ENCODE peak calls at places on chromosomes 3 and 15, in six cellular contexts. One of them, this sample, is unnamed.

GRCh38 chr3:50193286-50193685 is 1.9 kb downstream of the GNAT1 start:
- DNase-seq in epithelial cell of esophagus: no peak
- DNase-seq in GM19239: no peak
- DNase-seq in uterus: no peak
- DNase-seq in ecto neural progenitor cell: no peak
- DNase-seq in NCI-H1417 treated with DMSO at 0.1 percent for 48 hours: no peak
- DNase-seq in this sample: no peak

GRCh38 chr3:39176025-39176714 is 16.2 kb downstream of the XIRP1 start:
- DNase-seq in epithelial cell of esophagus: no peak
- DNase-seq in ecto neural progenitor cell: no peak
- DNase-seq in uterus: no peak
- DNase-seq in GM19239: no peak
- DNase-seq in NCI-H1417 treated with DMSO at 0.1 percent for 48 hours: no peak
- DNase-seq in this sample: no peak

GRCh38 chr15:50084932-50085331 is 34.1 kb downstream of the ATP8B4 start:
- DNase-seq in GM19239: no peak
- DNase-seq in ecto neural progenitor cell: no peak
- DNase-seq in NCI-H1417 treated with DMSO at 0.1 percent for 48 hours: no peak
- DNase-seq in epithelial cell of esophagus: no peak
- DNase-seq in uterus: no peak
- DNase-seq in this sample: no peak

GRCh38 chr3:158918008-158918407 is 116.2 kb downstream of the MFSD1 start:
- DNase-seq in ecto neural progenitor cell: peak
- DNase-seq in NCI-H1417 treated with DMSO at 0.1 percent for 48 hours: peak
- DNase-seq in uterus: no peak
- DNase-seq in epithelial cell of esophagus: peak
- DNase-seq in GM19239: peak
- DNase-seq in this sample: peak

GRCh38 chr15:79078763-79079395 is 11.7 kb downstream of the RASGRF1 start:
- DNase-seq in epithelial cell of esophagus: no peak
- DNase-seq in GM19239: no peak
- DNase-seq in NCI-H1417 treated with DMSO at 0.1 percent for 48 hours: no peak
- DNase-seq in ecto neural progenitor cell: no peak
- DNase-seq in uterus: no peak
- DNase-seq in this sample: no peak

GRCh38 chr15:59168536-59168935 is 38.1 kb upstream of the LDHAL6B start:
- DNase-seq in uterus: no peak
- DNase-seq in NCI-H1417 treated with DMSO at 0.1 percent for 48 hours: no peak
- DNase-seq in epithelial cell of esophagus: peak
- DNase-seq in GM19239: no peak
- DNase-seq in ecto neural progenitor cell: no peak
- DNase-seq in this sample: no peak

GRCh38 chr3:64047806-64048205 is 24.5 kb upstream of the PSMD6 start:
- DNase-seq in epithelial cell of esophagus: no peak
- DNase-seq in uterus: no peak
- DNase-seq in GM19239: no peak
- DNase-seq in NCI-H1417 treated with DMSO at 0.1 percent for 48 hours: no peak
- DNase-seq in ecto neural progenitor cell: no peak
- DNase-seq in this sample: no peak

GRCh38 chr3:127182848-127183714 is 9.8 kb upstream of the PRR23E start:
- DNase-seq in ecto neural progenitor cell: peak
- DNase-seq in uterus: no peak
- DNase-seq in GM19239: no peak
- DNase-seq in epithelial cell of esophagus: no peak
- DNase-seq in NCI-H1417 treated with DMSO at 0.1 percent for 48 hours: no peak
- DNase-seq in this sample: peak

GRCh38 chr3:134059680-134060560 is 30.2 kb upstream of the SLCO2A1 start:
- DNase-seq in uterus: no peak
- DNase-seq in GM19239: no peak
- DNase-seq in epithelial cell of esophagus: peak
- DNase-seq in ecto neural progenitor cell: peak
- DNase-seq in NCI-H1417 treated with DMSO at 0.1 percent for 48 hours: no peak
- DNase-seq in this sample: no peak

GRCh38 chr15:99929266-99929665 is 196.0 kb upstream of the LYSMD4 start:
- DNase-seq in GM19239: no peak
- DNase-seq in epithelial cell of esophagus: no peak
- DNase-seq in ecto neural progenitor cell: no peak
- DNase-seq in uterus: no peak
- DNase-seq in NCI-H1417 treated with DMSO at 0.1 percent for 48 hours: no peak
- DNase-seq in this sample: peak

GRCh38 chr3:58351920-58352319 is 19.2 kb downstream of the PXK start:
- DNase-seq in epithelial cell of esophagus: no peak
- DNase-seq in uterus: no peak
- DNase-seq in GM19239: no peak
- DNase-seq in NCI-H1417 treated with DMSO at 0.1 percent for 48 hours: no peak
- DNase-seq in ecto neural progenitor cell: no peak
- DNase-seq in this sample: peak

GRCh38 chr3:106345353-106346027 is 476.7 kb upstream of the CBLB start:
- DNase-seq in ecto neural progenitor cell: no peak
- DNase-seq in GM19239: no peak
- DNase-seq in uterus: no peak
- DNase-seq in epithelial cell of esophagus: peak
- DNase-seq in NCI-H1417 treated with DMSO at 0.1 percent for 48 hours: no peak
- DNase-seq in this sample: no peak

GRCh38 chr15:69071265-69071664 is 56.8 kb downstream of the NOX5 start:
- DNase-seq in epithelial cell of esophagus: no peak
- DNase-seq in ecto neural progenitor cell: no peak
- DNase-seq in NCI-H1417 treated with DMSO at 0.1 percent for 48 hours: no peak
- DNase-seq in GM19239: no peak
- DNase-seq in uterus: no peak
- DNase-seq in this sample: no peak

GRCh38 chr3:30655187-30655812 is 48.9 kb downstream of the TGFBR2 start:
- DNase-seq in NCI-H1417 treated with DMSO at 0.1 percent for 48 hours: no peak
- DNase-seq in ecto neural progenitor cell: no peak
- DNase-seq in epithelial cell of esophagus: peak
- DNase-seq in uterus: no peak
- DNase-seq in GM19239: no peak
- DNase-seq in this sample: no peak

GRCh38 chr3:185943363-185944106 is 5.7 kb upstream of the TRA2B start:
- DNase-seq in epithelial cell of esophagus: peak
- DNase-seq in NCI-H1417 treated with DMSO at 0.1 percent for 48 hours: peak
- DNase-seq in GM19239: peak
- DNase-seq in ecto neural progenitor cell: peak
- DNase-seq in uterus: peak
- DNase-seq in this sample: peak

GRCh38 chr3:154759966-154760365 is 320.2 kb upstream of the MME start:
- DNase-seq in epithelial cell of esophagus: no peak
- DNase-seq in ecto neural progenitor cell: no peak
- DNase-seq in GM19239: no peak
- DNase-seq in uterus: no peak
- DNase-seq in NCI-H1417 treated with DMSO at 0.1 percent for 48 hours: no peak
- DNase-seq in this sample: no peak

GRCh38 chr3:117473981-117474563 is 764.5 kb downstream of the TUSC7 start:
- DNase-seq in uterus: no peak
- DNase-seq in GM19239: no peak
- DNase-seq in ecto neural progenitor cell: no peak
- DNase-seq in epithelial cell of esophagus: no peak
- DNase-seq in NCI-H1417 treated with DMSO at 0.1 percent for 48 hours: peak
- DNase-seq in this sample: no peak

GRCh38 chr3:98734737-98735136 is 28.4 kb upstream of the ST3GAL6 start:
- DNase-seq in uterus: no peak
- DNase-seq in GM19239: no peak
- DNase-seq in NCI-H1417 treated with DMSO at 0.1 percent for 48 hours: no peak
- DNase-seq in ecto neural progenitor cell: no peak
- DNase-seq in epithelial cell of esophagus: no peak
- DNase-seq in this sample: no peak

GRCh38 chr3:187072102-187072501 is 67.2 kb downstream of the RPL39L start:
- DNase-seq in ecto neural progenitor cell: no peak
- DNase-seq in uterus: no peak
- DNase-seq in epithelial cell of esophagus: no peak
- DNase-seq in NCI-H1417 treated with DMSO at 0.1 percent for 48 hours: no peak
- DNase-seq in GM19239: no peak
- DNase-seq in this sample: no peak

GRCh38 chr3:156675744-156676466 is 1.5 kb downstream of the TIPARP start:
- DNase-seq in ecto neural progenitor cell: no peak
- DNase-seq in epithelial cell of esophagus: peak
- DNase-seq in uterus: peak
- DNase-seq in GM19239: no peak
- DNase-seq in NCI-H1417 treated with DMSO at 0.1 percent for 48 hours: peak
- DNase-seq in this sample: no peak